ENCODE peak calls at places on chromosome 18, in nine cellular contexts. One of them, this sample, is unnamed.

GRCh38 chr18:77905449-77906055 is 655.9 kb downstream of the GALR1 start:
- DNase-seq in hippocampal formation: no peak
- DNase-seq in C1 segment of cervical spinal cord: no peak
- DNase-seq in GM13976: no peak
- DNase-seq in CD8-positive, alpha-beta T cell: no peak
- DNase-seq in GM20000: no peak
- DNase-seq in NCI-H460: no peak
- DNase-seq in Calu3: no peak
- DNase-seq in neural crest cell: no peak
- DNase-seq in this sample: no peak

GRCh38 chr18:43661570-43661969 is 384.3 kb upstream of the SYT4 start:
- DNase-seq in hippocampal formation: no peak
- DNase-seq in C1 segment of cervical spinal cord: no peak
- DNase-seq in GM13976: no peak
- DNase-seq in CD8-positive, alpha-beta T cell: no peak
- DNase-seq in GM20000: no peak
- DNase-seq in NCI-H460: peak; percentile 18
- DNase-seq in Calu3: peak; percentile 61
- DNase-seq in neural crest cell: no peak
- DNase-seq in this sample: no peak

GRCh38 chr18:34121157-34121807 is 103.4 kb downstream of the NOL4 start:
- DNase-seq in hippocampal formation: no peak
- DNase-seq in C1 segment of cervical spinal cord: no peak
- DNase-seq in GM13976: no peak
- DNase-seq in CD8-positive, alpha-beta T cell: no peak
- DNase-seq in GM20000: no peak
- DNase-seq in NCI-H460: no peak
- DNase-seq in Calu3: peak; percentile 56
- DNase-seq in neural crest cell: no peak
- DNase-seq in this sample: no peak

GRCh38 chr18:48832961-48833700 is 117.6 kb downstream of the SMAD7 start:
- DNase-seq in hippocampal formation: no peak
- DNase-seq in C1 segment of cervical spinal cord: peak; percentile 34
- DNase-seq in GM13976: no peak
- DNase-seq in CD8-positive, alpha-beta T cell: no peak
- DNase-seq in GM20000: no peak
- DNase-seq in NCI-H460: no peak
- DNase-seq in Calu3: peak; percentile 73
- DNase-seq in neural crest cell: no peak
- DNase-seq in this sample: peak; percentile 40

GRCh38 chr18:30406728-30407127 is 635.8 kb downstream of the DSC3 start:
- DNase-seq in hippocampal formation: no peak
- DNase-seq in C1 segment of cervical spinal cord: no peak
- DNase-seq in GM13976: no peak
- DNase-seq in CD8-positive, alpha-beta T cell: no peak
- DNase-seq in GM20000: no peak
- DNase-seq in NCI-H460: no peak
- DNase-seq in Calu3: no peak
- DNase-seq in neural crest cell: no peak
- DNase-seq in this sample: peak; percentile 13

GRCh38 chr18:76943542-76944339 is 121.4 kb downstream of the ZNF236 start:
- DNase-seq in hippocampal formation: no peak
- DNase-seq in C1 segment of cervical spinal cord: no peak
- DNase-seq in GM13976: no peak
- DNase-seq in CD8-positive, alpha-beta T cell: no peak
- DNase-seq in GM20000: no peak
- DNase-seq in NCI-H460: no peak
- DNase-seq in Calu3: no peak
- DNase-seq in neural crest cell: no peak
- DNase-seq in this sample: no peak

GRCh38 chr18:3466051-3466450 is 16.1 kb downstream of the TGIF1 start:
- DNase-seq in hippocampal formation: no peak
- DNase-seq in C1 segment of cervical spinal cord: no peak
- DNase-seq in GM13976: no peak
- DNase-seq in CD8-positive, alpha-beta T cell: no peak
- DNase-seq in GM20000: no peak
- DNase-seq in NCI-H460: no peak
- DNase-seq in Calu3: no peak
- DNase-seq in neural crest cell: no peak
- DNase-seq in this sample: no peak

GRCh38 chr18:73688851-73689659 is 458.6 kb downstream of the FBXO15 start:
- DNase-seq in hippocampal formation: no peak
- DNase-seq in C1 segment of cervical spinal cord: no peak
- DNase-seq in GM13976: no peak
- DNase-seq in CD8-positive, alpha-beta T cell: no peak
- DNase-seq in GM20000: no peak
- DNase-seq in NCI-H460: peak; percentile 88
- DNase-seq in Calu3: no peak
- DNase-seq in neural crest cell: no peak
- DNase-seq in this sample: no peak

GRCh38 chr18:10020176-10020575 is 106.4 kb downstream of the VAPA start:
- DNase-seq in hippocampal formation: no peak
- DNase-seq in C1 segment of cervical spinal cord: no peak
- DNase-seq in GM13976: no peak
- DNase-seq in CD8-positive, alpha-beta T cell: no peak
- DNase-seq in GM20000: no peak
- DNase-seq in NCI-H460: no peak
- DNase-seq in Calu3: peak; percentile 14
- DNase-seq in neural crest cell: no peak
- DNase-seq in this sample: no peak

GRCh38 chr18:54672846-54673475 is 81.9 kb downstream of the DYNAP start:
- DNase-seq in hippocampal formation: no peak
- DNase-seq in C1 segment of cervical spinal cord: no peak
- DNase-seq in GM13976: no peak
- DNase-seq in CD8-positive, alpha-beta T cell: no peak
- DNase-seq in GM20000: no peak
- DNase-seq in NCI-H460: no peak
- DNase-seq in Calu3: peak; percentile 39
- DNase-seq in neural crest cell: no peak
- DNase-seq in this sample: no peak